ENCODE peak calls at places on chromosomes 3 and 15, in six cellular contexts. Q, X, S, N, T and M are unnamed samples. For H3K4me1, the result is how much of the 10 kb centered on the place peaks cover.

GRCh38 chr15:46441294-46442062 is 806.6 kb downstream of the SQOR start:
- DNase-seq in Q (no peak), X (no peak), S (no peak), N (no peak), T (no peak), M (no peak)

GRCh38 chr15:44738340-44738984 is 2.1 kb downstream of the TRIM69 start:
- DNase-seq in Q (no peak), X (no peak), S (no peak), N (no peak), T (no peak), M (no peak)

GRCh38 chr3:146125946-146126345 is 35.0 kb downstream of the PLOD2 start:
- DNase-seq in Q (no peak), X (no peak), S (peak), N (no peak), T (no peak), M (no peak)

GRCh38 chr3:14452676-14453367 is 50.4 kb downstream of the SLC6A6 start:
- DNase-seq in Q (no peak), X (peak), S (peak), N (peak), T (peak), M (peak)

GRCh38 chr15:58839485-58839884 is 68.4 kb downstream of the MINDY2 start:
- DNase-seq in Q (no peak), X (no peak), S (no peak), N (no peak), T (no peak), M (no peak)

GRCh38 chr3:142279965-142280590 is 54.7 kb upstream of the GK5 start:
- DNase-seq in Q (no peak), X (no peak), S (peak), N (peak), T (peak), M (peak)

GRCh38 chr3:183281126-183281797 is 28.2 kb downstream of the B3GNT5 start:
- DNase-seq in Q (no peak), X (no peak), S (no peak), N (no peak), T (no peak), M (no peak)

GRCh38 chr3:159082514-159082913 is 280.7 kb downstream of the MFSD1 start:
- DNase-seq in Q (no peak), X (no peak), S (no peak), N (no peak), T (no peak), M (no peak)

GRCh38 chr15:64247906-64248541 is 85.2 kb upstream of the PPIB start:
- DNase-seq in Q (no peak), X (no peak), S (peak), N (peak), T (no peak), M (no peak)

GRCh38 chr3:192835818-192836468 is 81.7 kb downstream of the MB21D2 start:
- DNase-seq in Q (no peak), X (no peak), S (peak), N (no peak), T (no peak), M (no peak)

GRCh38 chr3:194598771-194599557 is 34.3 kb downstream of the TMEM44 start:
- DNase-seq in Q (no peak), X (no peak), S (no peak), N (no peak), T (no peak), M (no peak)

GRCh38 chr3:183180105-183180763 is 17.7 kb upstream of the LAMP3 start:
- DNase-seq in Q (no peak), X (no peak), S (no peak), N (no peak), T (no peak), M (no peak)

GRCh38 chr3:98824256-98824655 is 61.1 kb downstream of the ST3GAL6 start:
- DNase-seq in Q (no peak), X (no peak), S (no peak), N (no peak), T (no peak), M (no peak)

GRCh38 chr3:157785071-157785826 is 282.0 kb upstream of the VEPH1 start:
- DNase-seq in Q (no peak), X (no peak), S (peak), N (no peak), T (no peak), M (no peak)

GRCh38 chr15:31200735-31201151 is 99.2 kb upstream of the TRPM1 start:
- DNase-seq in Q (peak), X (peak), S (no peak), N (peak), T (peak), M (peak)

GRCh38 chr3:21509706-21510105 is 241.3 kb downstream of the ZNF385D start:
- DNase-seq in Q (no peak), X (no peak), S (no peak), N (no peak), T (no peak), M (no peak)

GRCh38 chr15:46917853-46918252 is 799.5 kb upstream of the SEMA6D start:
- DNase-seq in Q (no peak), X (no peak), S (no peak), N (no peak), T (no peak), M (no peak)

GRCh38 chr3:2452249-2452648 is 353.6 kb downstream of the CNTN4 start:
- DNase-seq in Q (no peak), X (no peak), S (no peak), N (no peak), T (no peak), M (no peak)

GRCh38 chr3:116342499-116342898 is 102.8 kb downstream of the LSAMP start:
- DNase-seq in Q (no peak), X (no peak), S (no peak), N (no peak), T (no peak), M (no peak)

GRCh38 chr3:168065569-168065968 is 30.2 kb downstream of the GOLIM4 start:
- DNase-seq in Q (no peak), X (no peak), S (no peak), N (no peak), T (no peak), M (no peak)

GRCh38 chr3:172919297-172919683 is 168.8 kb downstream of the ECT2 start:
- DNase-seq in Q (no peak), X (no peak), S (no peak), N (no peak), T (no peak), M (no peak)

GRCh38 chr3:19937459-19938362 is 3.7 kb upstream of the EFHB start:
- DNase-seq in Q (no peak), X (no peak), S (no peak), N (no peak), T (no peak), M (no peak)

GRCh38 chr15:39786444-39787056 is 3.9 kb upstream of the FSIP1 start:
- DNase-seq in Q (no peak), X (no peak), S (no peak), N (no peak), T (no peak), M (no peak)

GRCh38 chr3:19110335-19110734 is 38.0 kb upstream of the KCNH8 start:
- DNase-seq in Q (no peak), X (no peak), S (no peak), N (no peak), T (no peak), M (no peak)

DNA sequence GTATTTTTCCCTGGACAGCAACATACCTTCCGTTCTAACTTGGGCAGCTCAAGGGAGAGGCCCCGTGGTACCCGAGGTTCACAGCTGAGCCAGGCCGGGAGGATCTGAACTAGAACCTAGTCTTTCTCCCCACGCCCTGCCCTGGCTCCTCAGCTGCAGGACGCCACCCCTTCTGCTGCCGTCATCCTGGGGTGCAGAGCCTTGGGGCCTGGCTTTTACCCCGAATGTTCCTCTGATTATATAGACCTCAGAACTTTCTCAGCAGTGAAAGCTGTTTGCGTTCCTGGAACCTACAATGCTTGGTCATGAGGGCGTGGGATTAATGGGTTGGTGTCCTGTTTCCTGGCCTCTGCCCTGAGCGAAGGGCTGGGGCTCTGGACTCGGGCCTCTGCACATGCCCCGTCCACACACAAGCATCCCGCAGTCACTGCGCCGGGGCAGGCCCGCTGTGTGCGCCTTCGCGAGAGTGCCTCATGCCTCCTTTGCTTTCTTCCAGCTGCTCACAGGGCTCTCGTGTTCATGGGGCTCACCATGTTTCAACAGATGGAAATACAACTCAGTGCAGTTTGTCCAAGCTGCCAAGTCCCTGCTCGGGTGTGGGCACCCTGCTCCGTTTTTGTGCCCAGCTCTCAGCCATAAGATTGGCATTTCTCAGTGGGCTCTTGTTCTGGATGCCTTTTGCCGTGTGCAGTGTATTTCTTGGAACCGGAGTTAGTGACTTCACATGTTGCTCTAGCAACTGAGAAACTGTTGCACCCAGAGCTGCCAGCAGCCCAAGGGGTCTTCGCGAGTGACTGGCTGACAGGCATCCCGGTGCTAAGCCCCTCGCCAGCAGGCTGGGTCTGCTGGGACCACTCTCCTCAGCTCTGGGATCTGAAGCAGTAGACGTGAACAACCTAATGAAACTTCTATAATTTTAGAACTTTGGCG is 20.4 kb downstream of the SYNM start:
- DNase-seq in Q (no peak), X (no peak), S (no peak), N (no peak), T (no peak), M (no peak)
- H3K4me1 ChIP-seq in Q (under half), X (under half), S (under half), N (under half), T (half or more), M (under half)

GRCh38 chr15:90231028-90232017 is 2.4 kb downstream of the CIB1 start:
- DNase-seq in Q (peak), X (no peak), S (no peak), N (peak), T (no peak), M (peak)

GRCh38 chr15:90228960-90229359 is 4.8 kb downstream of the CIB1 start:
- DNase-seq in Q (no peak), X (no peak), S (no peak), N (no peak), T (no peak), M (no peak)

GRCh38 chr15:90230610-90231009 is 3.1 kb downstream of the CIB1 start:
- DNase-seq in Q (no peak), X (no peak), S (no peak), N (no peak), T (no peak), M (no peak)

GRCh38 chr15:90227816-90228772 is 5.6 kb downstream of the CIB1 start:
- DNase-seq in Q (no peak), X (no peak), S (no peak), N (peak), T (no peak), M (no peak)

GRCh38 chr15:90230071-90230494 is 3.7 kb downstream of the CIB1 start:
- DNase-seq in Q (no peak), X (no peak), S (no peak), N (peak), T (peak), M (peak)
- H3K4me1 ChIP-seq in Q (under half), X (under half), S (under half), N (half or more), T (half or more), M (under half)

GRCh38 chr3:64563776-64564175 is 124.0 kb downstream of the ADAMTS9 start:
- DNase-seq in Q (no peak), X (no peak), S (no peak), N (no peak), T (no peak), M (no peak)

GRCh38 chr3:64560802-64561502 is 126.8 kb downstream of the ADAMTS9 start:
- DNase-seq in Q (no peak), X (no peak), S (peak), N (no peak), T (no peak), M (no peak)

GRCh38 chr3:64559658-64560057 is 128.1 kb downstream of the ADAMTS9 start:
- DNase-seq in Q (no peak), X (no peak), S (no peak), N (no peak), T (no peak), M (no peak)

DNA sequence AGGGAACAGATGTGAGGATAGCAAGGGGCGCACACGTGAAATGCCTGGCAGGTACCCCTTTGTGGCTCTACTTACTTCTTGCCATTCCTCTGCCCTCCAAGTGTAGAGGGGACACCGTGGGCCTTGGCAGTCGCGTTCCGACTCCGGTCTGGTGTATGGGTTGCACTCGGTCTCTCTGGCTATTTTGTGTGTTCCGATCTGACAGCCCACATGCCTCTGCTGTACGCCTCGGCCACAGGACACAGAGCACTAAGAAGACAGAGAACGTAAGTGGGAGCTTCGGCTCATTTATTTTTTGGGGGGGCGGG is 126.3 kb downstream of the ADAMTS9 start:
- DNase-seq in Q (no peak), X (no peak), S (no peak), N (no peak), T (no peak), M (no peak)
- H3K4me1 ChIP-seq in Q (under half), X (under half), S (under half), N (under half), T (under half), M (under half)

GRCh38 chr3:1010228-1010627 is 82.6 kb upstream of the CNTN6 start:
- DNase-seq in Q (no peak), X (no peak), S (no peak), N (no peak), T (no peak), M (no peak)
- H3K4me1 ChIP-seq in Q (under half), X (under half), S (under half), N (under half), T (under half), M (under half)

DNA sequence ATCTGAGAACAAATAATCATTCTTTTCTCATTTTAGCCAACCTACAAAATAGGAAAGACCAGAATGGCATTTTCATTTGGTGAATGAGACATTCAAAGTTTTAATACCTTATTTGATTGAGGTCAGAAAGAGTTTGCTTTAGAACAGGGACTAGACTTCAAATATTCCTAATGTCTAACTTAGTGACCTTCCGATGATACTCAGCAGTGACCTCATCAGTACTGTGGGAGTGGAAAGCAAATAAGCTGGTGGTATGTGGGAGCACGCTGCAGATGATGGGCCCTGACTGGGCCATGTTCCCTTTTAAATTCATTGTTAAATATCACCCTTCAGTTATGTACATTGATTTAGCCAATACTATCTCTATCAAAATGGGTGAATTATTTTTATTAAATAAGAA is 223.3 kb downstream of the P3H2 start:
- DNase-seq in Q (no peak), X (no peak), S (no peak), N (no peak), T (no peak), M (no peak)
- H3K4me1 ChIP-seq in Q (under half), X (under half), S (under half), N (under half), T (under half), M (under half)